ENCODE peak calls at places on chromosomes 16 and 17, in seven cellular contexts. D, S, L, Y, R, Q and X are unnamed samples.

GRCh38 chr17:61400786-61401279 is 1.2 kb downstream of the TBX2 start:
- DNase-seq in R (no peak), L (no peak), Q (no peak), S (no peak), Y (no peak), D (no peak), X (peak; percentile 15)

GRCh38 chr16:73157861-73158260 is 109.9 kb upstream of the ZFHX3 start:
- DNase-seq in D (no peak), Y (no peak), Q (no peak), S (no peak), R (no peak), L (no peak), X (no peak)

GRCh38 chr17:49196520-49196919 is 13.9 kb downstream of the GNGT2 start:
- DNase-seq in R (no peak), D (no peak), Q (no peak), S (no peak), Y (no peak), L (no peak), X (no peak)

GRCh38 chr16:55036371-55036821 is 105.7 kb downstream of the IRX5 start:
- DNase-seq in R (no peak), Y (no peak), S (no peak), D (peak; percentile 14), Q (no peak), L (no peak), X (no peak)

GRCh38 chr17:45640141-45640850 is 143.8 kb upstream of the CRHR1 start:
- DNase-seq in Y (peak; percentile 70), D (peak; percentile 88), S (peak; percentile 52), R (peak; percentile 76), L (peak; percentile 72), Q (peak; percentile 55), X (peak; percentile 63)

GRCh38 chr17:19718041-19718612 is 1.7 kb upstream of the SLC47A2 start:
- DNase-seq in Y (no peak), L (peak; percentile 58), S (no peak), Q (no peak), R (no peak), D (no peak), X (no peak)

GRCh38 chr16:12191102-12191501 is 214.6 kb downstream of the SNX29 start:
- DNase-seq in D (no peak), R (no peak), Q (no peak), Y (no peak), S (no peak), L (no peak), X (no peak)

GRCh38 chr16:85347213-85347591 is 234.9 kb upstream of the CIBAR2 start:
- DNase-seq in D (peak; percentile 77), L (no peak), Y (no peak), R (no peak), S (peak; percentile 36), Q (no peak), X (no peak)

GRCh38 chr16:75192606-75193264 is 14.2 kb downstream of the CTRB2 start:
- DNase-seq in Y (no peak), S (no peak), Q (no peak), D (peak; percentile 31), L (no peak), R (no peak), X (no peak)

GRCh38 chr17:15884731-15885130 is 60.2 kb upstream of the ADORA2B start:
- DNase-seq in R (peak; percentile 45), L (no peak), Y (no peak), D (no peak), S (no peak), Q (no peak), X (no peak)

GRCh38 chr16:80144191-80144590 is 396.6 kb upstream of the DYNLRB2 start:
- DNase-seq in Y (no peak), S (no peak), L (no peak), D (no peak), R (peak; percentile 79), Q (no peak), X (no peak)

GRCh38 chr16:14202697-14203096 is 131.6 kb downstream of the MRTFB start:
- DNase-seq in R (no peak), L (no peak), S (peak; percentile 19), D (no peak), Q (no peak), Y (no peak), X (no peak)

GRCh38 chr17:35189291-35189690 is 4.9 kb downstream of the SLC35G3 start:
- DNase-seq in L (no peak), Q (no peak), D (no peak), Y (no peak), R (no peak), S (no peak), X (no peak)

GRCh38 chr17:836154-836553 is 54.0 kb downstream of the MRM3 start:
- DNase-seq in Y (no peak), L (no peak), Q (no peak), D (no peak), R (no peak), S (no peak), X (no peak)

GRCh38 chr16:27229891-27230470 is 26.7 kb downstream of the KDM8 start:
- DNase-seq in L (peak; percentile 29), S (no peak), R (no peak), D (no peak), Y (no peak), Q (no peak), X (no peak)

GRCh38 chr17:39225974-39226683 is 384 bp upstream of the STAC2 start:
- DNase-seq in Q (peak; percentile 39), Y (no peak), R (peak; percentile 20), L (no peak), S (peak; percentile 50), D (no peak), X (peak; percentile 99)
- H3K27me3 ChIP-seq in Q (peaks cover 4% of the 10 kb centered on the region), Y (no peaks in the 10 kb centered on the region), R (peaks cover 52% of the 10 kb centered on the region), L (no peaks in the 10 kb centered on the region), S (peaks cover 8% of the 10 kb centered on the region), D (peaks cover 20% of the 10 kb centered on the region), X (peaks cover 13% of the 10 kb centered on the region)

GRCh38 chr17:81032641-81033422 is 2.1 kb upstream of the BAIAP2 start:
- DNase-seq in D (no peak), S (no peak), R (no peak), Q (no peak), L (peak; percentile 54), Y (no peak), X (no peak)
- H3K27me3 ChIP-seq in D (peaks cover 9% of the 10 kb centered on the region), S (no peaks in the 10 kb centered on the region), R (peaks cover 5% of the 10 kb centered on the region), Q (no peaks in the 10 kb centered on the region), L (no peaks in the 10 kb centered on the region), Y (no peaks in the 10 kb centered on the region), X (no peaks in the 10 kb centered on the region)

GRCh38 chr16:15725641-15726240 is 75.7 kb downstream of the NDE1 start:
- DNase-seq in L (no peak), D (no peak), Q (no peak), S (no peak), Y (no peak), R (no peak), X (no peak)
- H3K27me3 ChIP-seq in L (no peaks in the 10 kb centered on the region), D (no peaks in the 10 kb centered on the region), Q (no peaks in the 10 kb centered on the region), S (no peaks in the 10 kb centered on the region), Y (no peaks in the 10 kb centered on the region), R (no peaks in the 10 kb centered on the region), X (no peaks in the 10 kb centered on the region)

GRCh38 chr17:17714879-17715278 is 33.6 kb downstream of the RAI1 start:
- DNase-seq in Q (no peak), S (no peak), Y (no peak), D (no peak), L (no peak), R (no peak), X (no peak)
- H3K27me3 ChIP-seq in Q (no peaks in the 10 kb centered on the region), S (no peaks in the 10 kb centered on the region), Y (no peaks in the 10 kb centered on the region), D (no peaks in the 10 kb centered on the region), L (no peaks in the 10 kb centered on the region), R (no peaks in the 10 kb centered on the region), X (no peaks in the 10 kb centered on the region)

GRCh38 chr17:36844601-36845000 is 92.7 kb upstream of the LHX1 start:
- DNase-seq in R (no peak), Y (no peak), S (no peak), L (no peak), Q (no peak), D (no peak), X (no peak)

GRCh38 chr17:36842231-36842630 is 95.0 kb upstream of the LHX1 start:
- DNase-seq in L (no peak), D (no peak), S (no peak), Y (no peak), R (no peak), Q (no peak), X (no peak)

GRCh38 chr17:36846410-36847292 is 90.6 kb upstream of the LHX1 start:
- DNase-seq in D (no peak), Q (no peak), L (no peak), Y (no peak), R (no peak), S (no peak), X (no peak)

GRCh38 chr17:36845916-36846315 is 91.4 kb upstream of the LHX1 start:
- DNase-seq in Y (no peak), D (no peak), S (no peak), L (no peak), Q (no peak), R (no peak), X (no peak)

GRCh38 chr17:36844013-36844412 is 93.3 kb upstream of the LHX1 start:
- DNase-seq in R (no peak), D (no peak), S (no peak), Y (no peak), Q (no peak), L (no peak), X (no peak)
- H3K27me3 ChIP-seq in R (peaks cover 28% of the 10 kb centered on the region), D (no peaks in the 10 kb centered on the region), S (peaks cover 4% of the 10 kb centered on the region), Y (no peaks in the 10 kb centered on the region), Q (no peaks in the 10 kb centered on the region), L (no peaks in the 10 kb centered on the region), X (no peaks in the 10 kb centered on the region)

GRCh38 chr17:64203630-64204029 is 59.4 kb downstream of the TEX2 start:
- DNase-seq in L (no peak), Y (no peak), S (no peak), D (no peak), R (no peak), Q (no peak), X (no peak)
- H3K27me3 ChIP-seq in L (no peaks in the 10 kb centered on the region), Y (no peaks in the 10 kb centered on the region), S (no peaks in the 10 kb centered on the region), D (no peaks in the 10 kb centered on the region), R (no peaks in the 10 kb centered on the region), Q (no peaks in the 10 kb centered on the region), X (no peaks in the 10 kb centered on the region)

GRCh38 chr16:53346-54236 is at the start of the genes POLR3K and SNRNP25:
- DNase-seq in D (peak; percentile 100), Q (peak; percentile 98), L (peak; percentile 99), R (peak; percentile 97), S (peak; percentile 99), Y (peak; percentile 94), X (peak; percentile 97)
- H3K27me3 ChIP-seq in D (no peaks in the 10 kb centered on the region), Q (no peaks in the 10 kb centered on the region), L (no peaks in the 10 kb centered on the region), R (no peaks in the 10 kb centered on the region), S (no peaks in the 10 kb centered on the region), Y (no peaks in the 10 kb centered on the region), X (no peaks in the 10 kb centered on the region)